ENCODE peak calls at places on chromosome 16, in four cellular contexts. G, C, Y and V are unnamed samples.

GRCh38 chr16:73558219-73558618 is 510.3 kb upstream of the ZFHX3 start:
- DNase-seq in G (no peak), C (no peak), Y (no peak), V (no peak)

GRCh38 chr16:63913278-63913677 is 1208.6 kb downstream of the CDH11 start:
- DNase-seq in G (no peak), C (no peak), Y (no peak), V (no peak)

GRCh38 chr16:72858611-72859493 is 189.1 kb downstream of the ZFHX3 start:
- DNase-seq in G (no peak), C (no peak), Y (no peak), V (no peak)

GRCh38 chr16:70529051-70529777 is 5.6 kb downstream of the SF3B3 start:
- DNase-seq in G (no peak), C (peak; percentile 62), Y (no peak), V (no peak)

GRCh38 chr16:70395345-70395901 is 43.5 kb downstream of the ST3GAL2 start:
- DNase-seq in G (peak; percentile 77), C (peak; percentile 65), Y (peak; percentile 48), V (no peak)

GRCh38 chr16:73735018-73735417 is 561.6 kb upstream of the PSMD7 start:
- DNase-seq in G (no peak), C (no peak), Y (no peak), V (no peak)

GRCh38 chr16:13638218-13638617 is 281.7 kb upstream of the ERCC4 start:
- DNase-seq in G (no peak), C (no peak), Y (no peak), V (no peak)

GRCh38 chr16:71526111-71526998 is at the start of gene CHST4:
- DNase-seq in G (no peak), C (peak; percentile 16), Y (no peak), V (no peak)

GRCh38 chr16:52837251-52837650 is 215.4 kb downstream of the CHD9NB start:
- DNase-seq in G (no peak), C (peak; percentile 7), Y (no peak), V (no peak)

GRCh38 chr16:69319826-69320730 is 8.9 kb downstream of the VPS4A start:
- DNase-seq in G (no peak), C (no peak), Y (no peak), V (no peak)

GRCh38 chr16:56451753-56452689 is 667 bp downstream of the OGFOD1 start:
- DNase-seq in G (no peak), C (peak; percentile 35), Y (no peak), V (no peak)

GRCh38 chr16:28205117-28205899 is 6.5 kb downstream of the XPO6 start:
- DNase-seq in G (no peak), C (no peak), Y (no peak), V (no peak)

GRCh38 chr16:53504161-53504663 is 1.2 kb upstream of the AKTIP start:
- DNase-seq in G (peak; percentile 36), C (no peak), Y (peak; percentile 25), V (no peak)

GRCh38 chr16:85716016-85716679 is 27.4 kb upstream of the GINS2 start:
- DNase-seq in G (no peak), C (no peak), Y (no peak), V (no peak)

GRCh38 chr16:270381-271255 is 5.1 kb downstream of the RGS11 start:
- DNase-seq in G (no peak), C (no peak), Y (no peak), V (no peak)

GRCh38 chr16:69443809-69444611 is 19.6 kb downstream of the CYB5B start:
- DNase-seq in G (no peak), C (no peak), Y (peak; percentile 46), V (no peak)

GRCh38 chr16:72876221-72876620 is 171.7 kb downstream of the ZFHX3 start:
- DNase-seq in G (peak; percentile 32), C (no peak), Y (no peak), V (no peak)

GRCh38 chr16:57029161-57030160 is 40.1 kb downstream of the NLRC5 start:
- DNase-seq in G (no peak), C (no peak), Y (no peak), V (no peak)

GRCh38 chr16:78094166-78094565 is 5.3 kb upstream of the WWOX start:
- DNase-seq in G (no peak), C (no peak), Y (no peak), V (no peak)

GRCh38 chr16:20704281-20704680 is 6.8 kb upstream of the ACSM1 start:
- DNase-seq in G (no peak), C (no peak), Y (no peak), V (no peak)

DNA sequence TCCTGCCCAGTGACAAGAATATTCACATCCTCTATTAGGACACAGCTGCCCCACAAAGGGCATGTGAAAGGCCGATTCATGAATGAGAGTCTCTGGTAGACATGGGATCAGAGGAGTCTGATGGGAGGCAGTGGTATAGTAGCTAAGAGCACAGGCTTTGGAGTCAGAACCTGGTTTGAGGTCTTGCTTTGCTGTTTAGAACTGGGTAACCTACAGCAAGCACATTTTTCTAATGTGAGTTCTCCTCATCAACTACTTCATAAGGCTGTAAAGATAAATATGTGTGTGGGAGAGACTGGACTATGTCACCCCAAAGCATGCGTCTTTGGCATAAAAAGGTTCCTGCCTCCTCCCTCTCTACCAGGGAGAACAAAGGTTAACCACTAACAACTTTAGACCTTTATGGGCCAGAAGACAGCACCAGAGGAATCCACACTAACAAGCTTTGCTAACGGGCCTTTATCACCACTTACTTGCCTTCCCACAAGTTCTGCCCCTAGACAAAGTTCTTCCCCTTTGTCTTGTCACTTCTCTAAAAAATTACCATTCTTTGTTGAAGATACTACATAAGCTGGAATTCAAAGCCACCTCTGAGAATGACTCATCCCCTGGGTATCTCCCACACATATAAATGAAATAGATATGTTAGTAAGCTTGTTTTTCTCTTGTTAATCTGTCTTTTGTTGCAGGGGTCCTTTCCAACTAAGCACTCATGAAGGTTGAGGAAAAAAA is 21.1 kb downstream of the CDR2 start:
- DNase-seq in G (no peak), C (no peak), Y (no peak), V (no peak)
- H3K27ac ChIP-seq in G (peak overlapping the region; percentile 7), C (peak overlapping the region; percentile 80), Y (peak overlapping the region; percentile 53), V (no peak overlapping the region)

GRCh38 chr16:88367560-88367959 is 15.2 kb upstream of the ZNF469 start:
- DNase-seq in G (no peak), C (no peak), Y (no peak), V (no peak)
- H3K9me3 ChIP-seq in G (no peaks in the 10 kb centered on the region), C (peaks cover 17% of the 10 kb centered on the region), Y (peaks cover 12% of the 10 kb centered on the region), V (no peaks in the 10 kb centered on the region)

GRCh38 chr16:6146874-6147425 is 1049.4 kb upstream of the EEF2KMT start:
- DNase-seq in G (no peak), C (no peak), Y (no peak), V (no peak)
- TF ChIP-seq CTCF in G (no peak), C (no peak), Y (no peak), V (no peak)

DNA sequence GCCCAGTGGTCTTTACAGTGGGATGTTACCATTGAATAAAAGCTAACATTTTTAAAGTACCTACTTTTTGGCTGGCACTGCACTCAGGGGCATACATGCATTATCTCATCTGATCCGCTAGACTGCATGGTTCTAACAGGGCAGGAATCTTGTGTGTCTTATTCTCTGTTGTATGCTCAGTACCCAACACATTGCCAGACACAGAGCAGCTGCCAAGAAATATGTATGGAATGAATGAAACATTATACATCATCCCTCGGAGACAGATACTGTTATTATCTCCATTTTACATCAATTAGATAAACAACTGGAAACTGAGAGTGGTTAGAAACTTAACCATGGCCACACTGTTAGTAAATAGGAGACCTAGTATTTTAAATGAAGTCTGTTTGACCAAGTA is 74.1 kb upstream of the CDH11 start:
- DNase-seq in G (no peak), C (no peak), Y (no peak), V (no peak)
- H3K27ac ChIP-seq in G (no peak overlapping the region), C (no peak overlapping the region), Y (no peak overlapping the region), V (no peak overlapping the region)

DNA sequence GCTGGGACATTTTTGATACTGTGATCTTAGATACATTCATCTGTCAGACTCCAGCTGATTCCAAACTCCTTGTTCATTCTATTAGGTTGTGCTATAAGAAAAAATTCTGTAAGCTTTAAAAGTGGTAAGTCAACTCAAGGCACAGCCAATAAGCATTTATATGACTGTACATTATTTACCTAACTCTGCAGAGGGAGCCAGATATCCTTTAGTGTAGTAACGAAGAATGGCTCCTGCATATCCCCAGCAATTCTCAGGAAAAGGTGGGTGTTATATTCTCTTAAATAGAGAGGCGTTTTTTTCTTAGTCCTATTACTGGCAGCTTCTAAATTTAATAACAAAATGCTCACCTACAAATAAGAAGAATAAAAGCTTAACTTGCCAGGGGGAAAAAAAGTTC is 374.3 kb upstream of the GOT2 start:
- DNase-seq in G (no peak), C (no peak), Y (no peak), V (no peak)
- H3K9me3 ChIP-seq in G (no peaks in the 10 kb centered on the region), C (no peaks in the 10 kb centered on the region), Y (no peaks in the 10 kb centered on the region), V (no peaks in the 10 kb centered on the region)

DNA sequence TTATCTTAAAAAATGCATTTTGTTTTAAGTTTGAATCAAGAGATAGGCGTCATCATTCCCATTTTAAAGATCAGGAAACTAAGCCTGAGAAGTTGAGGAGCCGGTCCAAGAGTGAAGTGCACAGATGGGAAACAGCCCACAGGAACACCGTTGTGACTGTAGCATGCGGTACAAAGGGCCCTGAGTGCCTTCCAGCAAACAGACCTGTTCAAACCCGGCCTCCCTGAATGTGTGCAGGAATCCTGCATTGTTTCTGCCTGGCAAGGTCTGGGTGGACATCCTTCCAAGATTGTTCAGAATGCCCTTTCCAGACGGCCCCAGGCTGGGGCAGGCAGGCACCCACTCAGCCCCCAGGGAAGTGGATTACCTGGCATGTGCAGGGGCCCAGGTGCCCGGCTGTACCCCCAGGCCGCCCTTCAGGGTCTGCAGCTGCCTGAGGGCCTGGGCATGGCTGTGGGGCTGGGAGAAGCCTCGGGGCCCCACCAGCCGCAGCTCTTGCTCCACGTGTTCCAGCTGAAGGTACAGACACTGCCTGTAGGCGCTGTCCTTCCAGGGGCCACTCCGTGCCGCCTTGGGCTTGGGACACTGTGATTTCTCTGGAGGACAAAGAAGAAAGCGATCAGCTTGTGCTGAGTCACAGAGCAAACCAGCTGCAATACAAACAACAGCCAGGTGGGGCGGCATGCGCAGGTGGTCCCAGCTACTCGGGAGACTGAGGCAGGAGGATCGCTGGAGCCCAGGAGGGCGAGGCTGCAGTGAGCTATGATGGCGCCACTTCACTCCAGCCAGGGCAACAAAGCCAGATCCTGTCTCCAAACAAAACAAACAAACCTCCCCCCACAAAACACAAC is 45.0 kb upstream of the GCSH start:
- DNase-seq in G (no peak), C (no peak), Y (no peak), V (no peak)
- TF ChIP-seq CTCF in G (no peak), C (peak; percentile 31), Y (no peak), V (no peak)

GRCh38 chr16:12188674-12189249 is 212.2 kb downstream of the SNX29 start:
- DNase-seq in G (no peak), C (no peak), Y (no peak), V (no peak)
- H3K27ac ChIP-seq in G (no peak overlapping the region), C (no peak overlapping the region), Y (no peak overlapping the region), V (peak overlapping the region; percentile 14)